ENCODE peak calls at places on chromosomes 12 and 14, in four cellular contexts. E is cardiac muscle cell, Z is NB4, N is mesothelial cell of epicardium. F is an unnamed sample.

GRCh38 chr14:89578048-89578619 is 161.1 kb upstream of the FOXN3 start:
- DNase-seq in E (peak), Z (no peak), N (no peak), F (no peak)

GRCh38 chr12:57342207-57342691 is 88.6 kb downstream of the R3HDM2 start:
- DNase-seq in E (peak), Z (peak), N (no peak), F (no peak)

GRCh38 chr14:101137234-101137633 is 233.7 kb upstream of the RTL1 start:
- DNase-seq in E (no peak), Z (no peak), N (no peak), F (no peak)

GRCh38 chr12:7091660-7092228 is 501 bp downstream of the C1R start:
- DNase-seq in E (peak), Z (no peak), N (no peak), F (no peak)

GRCh38 chr12:123391546-123392343 is 7.8 kb downstream of the KMT5A start:
- DNase-seq in E (no peak), Z (peak), N (no peak), F (no peak)

GRCh38 chr12:47987411-47988072 is 16.7 kb downstream of the COL2A1 start:
- DNase-seq in E (peak), Z (no peak), N (no peak), F (no peak)

GRCh38 chr14:93619176-93619793 is 169.0 kb downstream of the PRIMA1 start:
- DNase-seq in E (peak), Z (peak), N (no peak), F (peak)

GRCh38 chr14:69049675-69050074 is 70.6 kb upstream of the ACTN1 start:
- DNase-seq in E (peak), Z (no peak), N (no peak), F (no peak)

GRCh38 chr12:104064842-104065441 is 611 bp downstream of the HCFC2 start:
- DNase-seq in E (no peak), Z (peak), N (no peak), F (no peak)

GRCh38 chr14:39218171-39218769 is 15.4 kb upstream of the MIA2 start:
- DNase-seq in E (peak), Z (no peak), N (no peak), F (no peak)

GRCh38 chr12:66594688-66595087 is 84.2 kb downstream of the GRIP1 start:
- DNase-seq in E (no peak), Z (no peak), N (no peak), F (no peak)

GRCh38 chr12:13374783-13375182 is 178.3 kb downstream of the EMP1 start:
- DNase-seq in E (no peak), Z (no peak), N (no peak), F (no peak)

GRCh38 chr12:5497329-5498058 is 65.6 kb downstream of the NTF3 start:
- DNase-seq in E (no peak), Z (no peak), N (no peak), F (no peak)

GRCh38 chr14:74299061-74299545 is 3.6 kb downstream of the ABCD4 start:
- DNase-seq in E (peak), Z (no peak), N (no peak), F (no peak)

GRCh38 chr12:23898121-23898520 is 51.3 kb downstream of the SOX5 start:
- DNase-seq in E (no peak), Z (no peak), N (no peak), F (no peak)

GRCh38 chr14:70808402-70809237 is 693 bp downstream of the MAP3K9 start:
- DNase-seq in E (no peak), Z (no peak), N (peak), F (no peak)

GRCh38 chr14:61099221-61099835 is 118.3 kb downstream of the SLC38A6 start:
- DNase-seq in E (peak), Z (no peak), N (no peak), F (no peak)

GRCh38 chr12:119036878-119037493 is 55.6 kb downstream of the SRRM4 start:
- DNase-seq in E (peak), Z (peak), N (no peak), F (peak)

GRCh38 chr12:121839993-121840761 is 18.5 kb downstream of the HPD start:
- DNase-seq in E (no peak), Z (peak), N (no peak), F (no peak)

GRCh38 chr12:89899651-89900050 is 191.0 kb upstream of the ATP2B1 start:
- DNase-seq in E (no peak), Z (no peak), N (no peak), F (no peak)

GRCh38 chr12:113298861-113299545 is 35.9 kb downstream of the SLC8B1 start:
- DNase-seq in E (no peak), Z (no peak), N (no peak), F (peak)

GRCh38 chr12:130382818-130383217 is 45.1 kb downstream of the PIWIL1 start:
- DNase-seq in E (no peak), Z (no peak), N (no peak), F (no peak)

GRCh38 chr12:123944696-123945095 is 27.9 kb downstream of the CCDC92 start:
- DNase-seq in E (no peak), Z (no peak), N (no peak), F (no peak)

GRCh38 chr12:132622437-132623071 is 4.0 kb downstream of the P2RX2 start:
- DNase-seq in E (peak), Z (peak), N (no peak), F (no peak)

GRCh38 chr12:69904761-69905160 is 79.7 kb downstream of the MYRFL start:
- DNase-seq in E (peak), Z (no peak), N (no peak), F (no peak)

GRCh38 chr12:90262261-90262660 is 553.6 kb upstream of the ATP2B1 start:
- DNase-seq in E (no peak), Z (no peak), N (no peak), F (no peak)

GRCh38 chr14:81384900-81385299 is 15.2 kb downstream of the STON2 start:
- DNase-seq in E (peak), Z (no peak), N (no peak), F (no peak)

GRCh38 chr12:41277019-41277770 is 89.1 kb downstream of the PDZRN4 start:
- DNase-seq in E (peak), Z (peak), N (no peak), F (no peak)

GRCh38 chr12:76024942-76025600 is 6.5 kb downstream of the PHLDA1 start:
- DNase-seq in E (peak), Z (peak), N (no peak), F (no peak)

GRCh38 chr12:40105515-40106201 is at the start of gene SLC2A13:
- DNase-seq in E (peak), Z (peak), N (peak), F (peak)

GRCh38 chr12:49937639-49938300 is 12.8 kb upstream of the AQP2 start:
- DNase-seq in E (no peak), Z (no peak), N (no peak), F (no peak)

GRCh38 chr14:70893842-70894237 is 13.4 kb upstream of the PCNX1 start:
- DNase-seq in E (no peak), Z (no peak), N (no peak), F (no peak)

GRCh38 chr14:67705211-67705610 is 3.5 kb downstream of the RDH12 start:
- DNase-seq in E (no peak), Z (no peak), N (no peak), F (no peak)

GRCh38 chr14:73463411-73463810 is 5.1 kb upstream of the NUMB start:
- DNase-seq in E (peak), Z (peak), N (no peak), F (no peak)

DNA sequence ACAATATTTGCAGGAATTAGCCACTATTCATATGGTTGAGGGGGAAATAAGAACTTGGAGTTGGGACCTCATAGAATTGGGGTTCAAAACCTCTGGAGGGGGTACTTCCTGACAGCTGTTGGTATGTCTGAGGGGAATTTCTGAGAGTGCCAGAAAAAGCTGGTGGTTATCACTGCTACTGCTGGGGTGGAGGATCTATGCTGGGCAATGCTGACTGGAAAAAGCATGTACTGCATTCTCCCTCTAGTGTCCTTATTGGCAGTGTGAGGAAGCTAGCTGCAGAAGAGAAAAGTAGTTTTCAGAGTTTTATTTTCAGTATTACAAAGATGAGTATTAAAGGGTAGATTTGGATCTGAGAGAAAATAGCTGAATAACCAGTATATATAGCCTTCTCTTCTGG is 88.8 kb downstream of the FUT8 start:
- DNase-seq in E (peak), Z (no peak), N (no peak), F (no peak)
- TF ChIP-seq CTCF in E (peak), Z (no peak), N (no peak), F (no peak)

GRCh38 chr12:16096273-16096849 is 181.1 kb downstream of the SLC15A5 start:
- DNase-seq in E (no peak), Z (no peak), N (no peak), F (no peak)

GRCh38 chr12:16090974-16091373 is 179.8 kb downstream of the DERA start:
- DNase-seq in E (no peak), Z (no peak), N (no peak), F (no peak)

GRCh38 chr12:16095531-16096110 is 181.9 kb downstream of the SLC15A5 start:
- DNase-seq in E (no peak), Z (no peak), N (no peak), F (no peak)

GRCh38 chr12:16093825-16094224 is 182.7 kb downstream of the DERA start:
- DNase-seq in E (no peak), Z (no peak), N (no peak), F (no peak)

DNA sequence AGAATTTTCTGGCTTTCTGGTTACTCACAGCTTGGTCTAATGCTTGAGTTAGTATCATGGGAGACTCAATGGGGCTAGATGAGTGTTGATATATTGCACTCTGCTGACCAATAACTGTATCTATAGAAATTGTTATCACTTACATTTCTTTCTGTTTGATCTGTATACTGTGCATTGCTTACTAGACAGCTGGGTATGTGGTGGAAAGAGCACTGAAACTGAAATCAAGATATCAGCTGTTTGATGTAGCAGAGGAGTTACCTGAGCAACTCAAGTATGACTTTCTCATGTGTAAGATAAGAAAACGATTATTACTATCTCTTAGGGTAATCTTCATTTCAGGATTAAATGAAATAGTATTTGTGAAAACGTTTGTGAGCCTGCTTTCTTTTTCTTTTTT is 183.0 kb downstream of the SLC15A5 start:
- DNase-seq in E (no peak), Z (no peak), N (no peak), F (no peak)
- TF ChIP-seq CTCF in E (no peak), Z (no peak), N (no peak), F (no peak)

DNA sequence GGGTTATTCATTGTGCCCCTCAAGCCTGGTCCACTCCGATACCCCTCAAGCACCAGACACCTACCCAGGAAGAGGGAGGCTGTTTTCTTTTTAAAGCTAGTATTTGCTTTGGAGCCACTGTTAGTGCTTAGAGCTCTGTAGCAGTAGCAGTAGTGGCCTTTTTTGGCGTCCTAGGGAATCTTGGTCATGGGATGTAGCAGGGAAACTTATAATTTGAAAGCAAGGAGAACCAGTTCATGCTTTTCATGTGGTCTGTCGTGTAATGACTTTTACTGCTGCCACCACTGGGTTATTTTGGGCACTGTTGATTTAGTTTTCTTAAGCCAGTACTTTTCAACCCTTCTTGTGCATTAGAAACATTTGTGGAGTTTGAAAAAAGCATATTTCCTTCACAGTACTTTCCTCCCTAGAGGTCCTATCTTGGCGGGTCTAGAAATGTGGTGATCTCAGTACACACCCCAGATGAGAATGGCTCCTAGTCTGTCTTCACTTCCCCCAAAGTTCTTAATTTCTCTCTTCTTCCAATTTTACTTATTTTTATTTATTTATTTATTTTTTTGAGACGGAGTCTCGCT is 49.7 kb downstream of the MARK3 start:
- DNase-seq in E (no peak), Z (no peak), N (no peak), F (no peak)
- TF ChIP-seq CTCF in E (no peak), Z (no peak), N (no peak), F (no peak)

GRCh38 chr12:109551108-109551507 is 22.2 kb downstream of the MMAB start:
- DNase-seq in E (no peak), Z (no peak), N (no peak), F (no peak)
- TF ChIP-seq CTCF in E (no peak), Z (no peak), N (no peak), F (no peak)

DNA sequence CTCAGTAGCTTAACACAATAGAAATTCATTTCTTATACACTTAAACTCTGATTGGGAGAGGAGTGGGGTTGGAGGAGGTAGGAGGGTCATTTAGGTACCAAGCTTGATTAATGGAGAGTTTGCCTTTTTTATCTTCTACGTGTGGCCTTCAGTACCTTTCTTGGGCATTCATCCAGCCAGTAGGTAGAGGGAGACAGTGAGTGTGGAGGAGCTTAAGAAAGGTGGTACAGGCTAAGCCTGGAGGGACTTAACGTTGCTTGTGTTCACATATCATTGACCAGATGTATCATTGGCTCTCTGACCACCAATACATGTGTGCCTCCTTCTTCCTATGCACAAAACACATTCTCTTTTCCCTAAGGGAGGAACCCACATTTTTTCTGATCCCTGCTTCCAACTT is 232.9 kb upstream of the CRY1 start:
- DNase-seq in E (no peak), Z (no peak), N (no peak), F (no peak)
- TF ChIP-seq CTCF in E (no peak), Z (no peak), N (no peak), F (no peak)

DNA sequence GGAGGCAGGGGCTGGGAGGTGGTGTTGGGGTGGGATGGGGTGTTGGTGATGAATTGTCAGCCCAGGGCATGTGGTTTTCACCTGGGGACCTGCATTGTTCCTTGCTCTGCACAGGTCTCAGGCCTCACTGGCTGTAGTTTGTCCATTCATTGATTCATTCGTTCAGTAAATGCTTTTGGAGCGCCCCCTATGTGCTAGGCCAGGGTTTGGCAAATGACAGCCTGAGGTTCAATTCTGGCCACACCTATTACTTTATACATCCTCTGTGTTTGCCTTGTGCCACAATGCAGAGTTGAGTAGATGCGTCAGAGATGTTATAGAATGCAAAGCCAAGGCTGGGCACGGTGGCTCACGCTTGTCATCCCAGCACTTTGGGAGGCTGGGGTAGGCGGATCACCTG is 4.7 kb downstream of the ADCK1 start:
- DNase-seq in E (peak), Z (peak), N (no peak), F (no peak)
- TF ChIP-seq CTCF in E (peak), Z (peak), N (no peak), F (peak)

F was measured in D721Med.